ENCODE peak calls at places on chromosomes 5 and 9, in five cellular contexts. Z is H1, M is HepG2, I is K562, Q is GM12891. J is an unnamed sample.

GRCh38 chr5:69230181-69230580 is 4.5 kb upstream of the CDK7 start:
- DNase-seq in M (no peak), Z (no peak), Q (no peak), I (no peak), J (no peak)

GRCh38 chr5:9483251-9483650 is 62.6 kb downstream of the SEMA5A start:
- DNase-seq in I (no peak), Q (no peak), Z (no peak), M (no peak), J (no peak)

GRCh38 chr9:97601228-97601898 is 31.8 kb downstream of the TSTD2 start:
- DNase-seq in Z (no peak), Q (no peak), I (no peak), M (no peak), J (no peak)

GRCh38 chr5:98214240-98215051 is 559.0 kb upstream of the RGMB start:
- DNase-seq in I (no peak), Q (no peak), M (no peak), Z (no peak), J (no peak)

GRCh38 chr5:149675467-149676201 is 54.5 kb upstream of the PPARGC1B start:
- DNase-seq in Z (no peak), I (no peak), M (no peak), Q (no peak), J (no peak)

GRCh38 chr9:133141833-133142594 is 21.0 kb upstream of the RALGDS start:
- DNase-seq in Q (peak), Z (no peak), I (no peak), M (no peak), J (peak)

GRCh38 chr9:68651280-68651893 is 53.7 kb upstream of the PIP5K1B start:
- DNase-seq in M (no peak), Q (no peak), I (no peak), Z (no peak), J (no peak)

GRCh38 chr9:129174724-129175514 is 3.1 kb downstream of the IER5L start:
- DNase-seq in Z (peak), I (peak), M (peak), Q (no peak), J (no peak)

GRCh38 chr9:71725590-71726338 is 42.5 kb downstream of the CEMIP2 start:
- DNase-seq in M (peak), Z (no peak), Q (no peak), I (peak), J (no peak)

GRCh38 chr5:2751592-2752021 is at the start of gene IRX2:
- DNase-seq in I (no peak), Z (peak), Q (no peak), M (no peak), J (no peak)

GRCh38 chr5:132420706-132421272 is 51.3 kb downstream of the SLC22A5 start:
- DNase-seq in Z (no peak), Q (no peak), I (no peak), M (no peak), J (no peak)

GRCh38 chr9:69502671-69503301 is 169.4 kb downstream of the APBA1 start:
- DNase-seq in Z (no peak), Q (no peak), I (no peak), M (no peak), J (no peak)

GRCh38 chr9:136693490-136694162 is 6.4 kb upstream of the AGPAT2 start:
- DNase-seq in I (peak), M (peak), Q (no peak), Z (peak), J (no peak)

GRCh38 chr5:55063220-55063863 is 39.1 kb upstream of the GZMA start:
- DNase-seq in M (no peak), Q (no peak), Z (no peak), I (no peak), J (no peak)

GRCh38 chr9:128555180-128555721 is 2.9 kb downstream of the SPTAN1 start:
- DNase-seq in I (no peak), Z (no peak), M (peak), Q (no peak), J (no peak)

GRCh38 chr9:84823426-84824271 is 154.1 kb downstream of the NTRK2 start:
- DNase-seq in I (no peak), Q (no peak), M (no peak), Z (no peak), J (no peak)

GRCh38 chr9:127802576-127803443 is at the start of gene FPGS:
- DNase-seq in M (peak), Z (peak), I (peak), Q (peak), J (peak)

GRCh38 chr5:116887104-116887503 is 312.5 kb upstream of the SEMA6A start:
- DNase-seq in I (no peak), Z (no peak), M (no peak), Q (no peak), J (no peak)

GRCh38 chr5:65142007-65142406 is 339.7 kb downstream of the ADAMTS6 start:
- DNase-seq in M (no peak), Z (no peak), Q (no peak), I (no peak), J (no peak)

GRCh38 chr5:65137631-65138030 is 344.1 kb downstream of the ADAMTS6 start:
- DNase-seq in Z (no peak), I (no peak), Q (no peak), M (no peak), J (no peak)

GRCh38 chr5:65144136-65144871 is 337.4 kb downstream of the ADAMTS6 start:
- DNase-seq in I (no peak), Q (no peak), M (no peak), Z (no peak), J (no peak)

GRCh38 chr5:65142511-65143011 is 339.2 kb downstream of the ADAMTS6 start:
- DNase-seq in Q (no peak), I (no peak), M (no peak), Z (no peak), J (no peak)

DNA sequence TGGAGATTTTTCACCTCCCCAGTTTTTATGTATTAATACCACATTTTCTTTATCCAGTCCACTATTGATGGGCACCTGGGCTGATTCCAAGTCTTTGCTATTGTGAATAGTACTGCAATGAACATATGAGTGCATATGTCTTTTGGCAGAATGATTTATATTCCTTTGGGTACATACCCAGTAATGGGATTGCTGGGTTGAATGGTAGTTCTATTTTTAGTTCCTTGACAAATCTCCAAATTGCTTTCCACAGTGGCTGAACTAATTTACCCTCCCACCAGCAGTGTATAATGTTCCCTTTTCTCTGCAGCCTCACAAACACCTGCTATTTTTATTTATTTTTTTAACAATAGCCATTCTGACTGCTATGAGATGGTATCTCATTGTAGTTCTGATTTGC is 340.2 kb downstream of the ADAMTS6 start:
- DNase-seq in Z (no peak), I (no peak), Q (no peak), M (no peak), J (no peak)
- TF ChIP-seq TAF1 in Z (no peak), I (no peak), Q (no peak), M (no peak), J (no peak)

GRCh38 chr9:99870126-99870525 is 36.3 kb upstream of the STX17 start:
- DNase-seq in Z (no peak), I (no peak), Q (no peak), M (no peak), J (no peak)

GRCh38 chr9:99866398-99866797 is 40.1 kb upstream of the STX17 start:
- DNase-seq in I (no peak), Z (no peak), M (no peak), Q (no peak), J (no peak)

GRCh38 chr9:99867968-99868367 is 38.5 kb upstream of the STX17 start:
- DNase-seq in M (no peak), Q (no peak), Z (no peak), I (no peak), J (no peak)

GRCh38 chr9:99868845-99869244 is 37.6 kb upstream of the STX17 start:
- DNase-seq in Q (peak), M (no peak), Z (no peak), I (no peak), J (no peak)

DNA sequence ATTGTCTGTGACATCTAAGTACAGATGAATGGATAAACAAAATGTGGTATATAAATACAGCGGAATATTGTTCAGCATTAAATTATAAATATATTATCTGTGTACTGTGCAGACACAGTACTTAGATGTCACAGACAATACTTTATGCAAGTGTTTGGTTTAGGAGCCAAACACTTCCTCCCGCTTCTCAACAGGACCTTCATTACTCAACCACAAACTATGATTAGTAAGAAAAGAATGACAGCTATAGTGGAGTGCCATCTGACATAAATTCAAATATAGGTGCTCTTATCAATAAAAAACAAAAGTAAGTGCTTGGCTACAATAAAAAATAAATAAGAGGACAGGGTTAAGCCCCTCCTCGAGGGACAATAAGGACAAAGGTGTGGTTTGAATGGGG is 38.9 kb upstream of the STX17 start:
- DNase-seq in Z (no peak), I (no peak), M (no peak), Q (no peak), J (no peak)
- TF ChIP-seq POLR2A in Z (no peak), I (no peak), M (no peak), Q (no peak), J (no peak)

GRCh38 chr5:123450114-123450513 is 26.9 kb upstream of the CEP120 start:
- DNase-seq in Z (no peak), Q (no peak), M (no peak), I (no peak), J (no peak)
- TF ChIP-seq TAF1 in Z (no peak), Q (no peak), M (no peak), I (no peak), J (no peak)

GRCh38 chr5:14036514-14036913 is 92.0 kb upstream of the DNAH5 start:
- DNase-seq in I (no peak), Q (no peak), Z (no peak), M (no peak), J (no peak)

GRCh38 chr5:14038341-14038959 is 94.0 kb upstream of the DNAH5 start:
- DNase-seq in Q (no peak), M (peak), Z (no peak), I (no peak), J (no peak)

GRCh38 chr5:14036947-14037346 is 92.5 kb upstream of the DNAH5 start:
- DNase-seq in Q (no peak), I (no peak), M (no peak), Z (no peak), J (no peak)

GRCh38 chr5:14034991-14035390 is 90.5 kb upstream of the DNAH5 start:
- DNase-seq in M (no peak), I (no peak), Z (no peak), Q (no peak), J (no peak)

GRCh38 chr5:14035859-14036440 is 91.5 kb upstream of the DNAH5 start:
- DNase-seq in Q (no peak), Z (no peak), M (peak), I (no peak), J (no peak)
- TF ChIP-seq POLR2A in Q (no peak), Z (no peak), M (no peak), I (no peak), J (no peak)

GRCh38 chr9:126754436-126755324 is 50.2 kb upstream of the ZBTB43 start:
- DNase-seq in Q (no peak), M (no peak), Z (no peak), I (no peak), J (no peak)

GRCh38 chr9:126755325-126755875 is 49.4 kb upstream of the ZBTB43 start:
- DNase-seq in Q (no peak), Z (no peak), M (no peak), I (no peak), J (no peak)

GRCh38 chr9:126750941-126751725 is 53.7 kb upstream of the ZBTB43 start:
- DNase-seq in M (no peak), Z (peak), Q (no peak), I (no peak), J (no peak)

GRCh38 chr9:126752376-126752775 is 52.5 kb upstream of the ZBTB43 start:
- DNase-seq in M (no peak), Q (no peak), Z (peak), I (no peak), J (no peak)

GRCh38 chr9:126752881-126753670 is 51.8 kb upstream of the ZBTB43 start:
- DNase-seq in M (no peak), Z (peak), Q (no peak), I (no peak), J (no peak)
- TF ChIP-seq TAF1 in M (no peak), Z (no peak), Q (no peak), I (no peak), J (no peak)

DNA sequence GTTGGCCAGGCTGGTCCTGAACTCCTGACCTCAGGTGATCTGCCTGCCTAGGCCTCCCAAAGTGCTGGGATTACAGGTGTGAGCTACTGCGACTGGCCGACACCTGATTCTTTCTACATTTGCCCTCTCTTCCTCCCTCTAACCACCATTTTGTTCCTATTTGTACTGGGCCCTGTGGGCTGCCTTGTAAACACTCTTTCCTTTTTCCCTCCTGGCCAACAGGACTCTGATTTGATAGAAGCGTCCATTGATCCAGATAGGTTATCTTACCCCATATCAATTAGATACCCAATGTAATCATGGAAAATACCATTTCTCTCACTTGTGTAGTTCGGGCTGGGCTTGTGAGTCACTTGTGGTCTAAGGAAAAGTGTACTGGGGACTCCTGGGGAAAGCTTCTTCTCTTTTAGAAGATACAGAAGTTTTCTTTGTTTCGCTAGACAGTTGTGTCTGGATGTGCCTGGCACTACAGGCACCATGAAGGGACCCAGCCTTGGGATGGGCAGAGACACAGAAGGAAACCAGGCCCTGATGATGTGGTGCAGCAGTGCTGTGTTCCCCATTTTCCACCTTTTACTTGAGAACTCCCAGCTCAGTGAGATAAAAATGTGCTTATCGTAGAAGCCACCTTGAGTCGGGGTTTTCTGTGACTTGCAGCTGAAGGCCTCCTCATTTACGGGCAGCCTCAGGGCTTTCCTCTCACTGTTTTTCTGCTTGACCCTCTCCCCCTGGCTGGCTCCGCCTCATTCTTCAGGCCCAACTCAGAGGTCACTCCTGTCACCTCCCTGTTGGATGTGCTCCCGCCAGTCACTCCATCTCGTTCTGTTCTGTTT is 32.8 kb upstream of the CPEB4 start:
- DNase-seq in Z (no peak), Q (no peak), M (no peak), I (peak), J (no peak)
- TF ChIP-seq POLR2A in Z (no peak), Q (no peak), M (no peak), I (no peak), J (no peak)